ENCODE peak calls at places on chromosomes 4 and X, in seven cellular contexts. N is tibial nerve; O is cerebellar cortex; M is stimulated activated CD4-positive, alpha-beta T cell treated with anti-CD3 and anti-CD28 coated beads, Interleukin-1b, Interleukin-23, amount 100 ng/mL, for 1 hour; K is CD8-positive, alpha-beta T cell; E is mucosa of descending colon; Y is hypothalamus. L is an unnamed sample.

GRCh38 chr4:100189820-100190642 is at the start of gene DDIT4L:
- DNase-seq in M (no peak), O (peak), E (peak), K (no peak), N (peak), Y (no peak), L (no peak)

GRCh38 chr4:81207793-81208192 is 7.2 kb downstream of the PRKG2 start:
- DNase-seq in O (no peak), E (no peak), M (no peak), K (no peak), Y (no peak), N (no peak), L (peak)

GRCh38 chr4:20428410-20429160 is 176.9 kb downstream of the SLIT2 start:
- DNase-seq in N (no peak), M (no peak), Y (no peak), K (no peak), E (no peak), O (peak), L (no peak)

GRCh38 chr4:93072292-93072691 is 756.3 kb upstream of the ATOH1 start:
- DNase-seq in N (no peak), O (no peak), M (no peak), E (no peak), K (no peak), Y (no peak), L (no peak)

GRCh38 chr4:126916626-126917140 is 716.1 kb upstream of the INTU start:
- DNase-seq in Y (no peak), M (no peak), E (no peak), O (no peak), K (no peak), N (no peak), L (peak)

GRCh38 chrX:148929686-148930085 is 429.3 kb downstream of the AFF2 start:
- DNase-seq in E (no peak), O (no peak), K (no peak), Y (no peak), N (no peak), M (no peak), L (no peak)

GRCh38 chr4:7128234-7128633 is 60.4 kb upstream of the GRPEL1 start:
- DNase-seq in O (no peak), M (no peak), Y (no peak), N (no peak), E (no peak), K (no peak), L (no peak)

GRCh38 chr4:153798436-153798835 is 9.6 kb upstream of the SFRP2 start:
- DNase-seq in Y (no peak), K (no peak), E (no peak), O (no peak), M (no peak), N (no peak), L (no peak)

GRCh38 chr4:84568496-84568895 is 14.4 kb upstream of the CDS1 start:
- DNase-seq in N (no peak), Y (no peak), K (no peak), E (no peak), O (no peak), M (no peak), L (no peak)

GRCh38 chr4:66562276-66562806 is 892.1 kb upstream of the EPHA5 start:
- DNase-seq in O (no peak), E (no peak), N (no peak), Y (no peak), K (no peak), M (no peak), L (no peak)

GRCh38 chr4:53240573-53240972 is 125.3 kb downstream of the SCFD2 start:
- DNase-seq in M (no peak), Y (no peak), O (no peak), E (no peak), N (no peak), K (no peak), L (no peak)

GRCh38 chrX:136310411-136310810 is 9.6 kb downstream of the ADGRG4 start:
- DNase-seq in M (no peak), Y (no peak), E (no peak), O (no peak), N (no peak), K (no peak), L (no peak)

GRCh38 chr4:186190456-186191265 is 706 bp upstream of the CYP4V2 start:
- DNase-seq in K (peak), N (no peak), O (peak), E (no peak), M (no peak), Y (peak), L (no peak)

GRCh38 chrX:109614951-109615350 is 10.0 kb downstream of the KCNE5 start:
- DNase-seq in E (no peak), O (no peak), N (no peak), Y (no peak), K (no peak), M (no peak), L (no peak)

GRCh38 chr4:83535945-83536648 is at the start of gene GPAT3:
- DNase-seq in M (peak), E (peak), K (peak), O (peak), N (peak), Y (peak), L (no peak)

GRCh38 chr4:123411976-123412589 is 15.5 kb downstream of the SPRY1 start:
- DNase-seq in O (no peak), Y (no peak), M (no peak), N (no peak), K (no peak), E (no peak), L (no peak)

GRCh38 chr4:142566780-142567179 is 279.3 kb downstream of the INPP4B start:
- DNase-seq in K (no peak), E (no peak), Y (no peak), O (no peak), M (no peak), N (no peak), L (no peak)

GRCh38 chrX:6293716-6294115 is 65.0 kb upstream of the NLGN4X start:
- DNase-seq in N (no peak), K (no peak), Y (no peak), E (no peak), M (no peak), O (no peak), L (no peak)

GRCh38 chr4:22986881-22987280 is 294.1 kb downstream of the GBA3 start:
- DNase-seq in N (no peak), Y (no peak), O (no peak), M (no peak), K (no peak), E (no peak), L (no peak)

GRCh38 chrX:133865761-133866470 is 119.5 kb downstream of the GPC3 start:
- DNase-seq in O (no peak), N (no peak), Y (no peak), M (no peak), E (no peak), K (no peak), L (no peak)

GRCh38 chrX:110964761-110965160 is 131.2 kb upstream of the PAK3 start:
- DNase-seq in O (no peak), M (no peak), Y (peak), E (no peak), K (no peak), N (no peak), L (no peak)

GRCh38 chr4:185833055-185833598 is 21.1 kb upstream of the SORBS2 start:
- DNase-seq in M (no peak), O (no peak), E (no peak), N (no peak), Y (no peak), K (no peak), L (peak)

GRCh38 chr4:102627831-102628523 is 126.8 kb downstream of the NFKB1 start:
- DNase-seq in Y (no peak), O (peak), M (no peak), K (no peak), N (no peak), E (no peak), L (no peak)

GRCh38 chrX:26262121-26262523 is 46.2 kb downstream of the MAGEB5 start:
- DNase-seq in O (no peak), E (no peak), M (no peak), N (no peak), K (no peak), Y (no peak), L (peak)

GRCh38 chrX:3990569-3990968 is 277.1 kb upstream of the PRKX start:
- DNase-seq in Y (no peak), O (no peak), N (no peak), E (no peak), K (no peak), M (no peak), L (no peak)

GRCh38 chr4:138090145-138090917 is 151.8 kb downstream of the SLC7A11 start:
- DNase-seq in K (no peak), N (peak), O (peak), E (peak), M (no peak), Y (peak), L (peak)

GRCh38 chr4:139333046-139333445 is 30.8 kb upstream of the NDUFC1 start:
- DNase-seq in E (no peak), N (no peak), Y (no peak), K (no peak), O (no peak), M (no peak), L (no peak)

GRCh38 chr4:185532327-185532726 is 3.0 kb downstream of the PDLIM3 start:
- DNase-seq in K (no peak), O (no peak), Y (no peak), M (no peak), E (no peak), N (no peak), L (no peak)

GRCh38 chr4:150078041-150078995 is at the start of gene DCLK2:
- DNase-seq in M (no peak), K (no peak), N (peak), Y (peak), O (peak), E (peak), L (no peak)

GRCh38 chr4:51909236-51909703 is 66.3 kb downstream of the DCUN1D4 start:
- DNase-seq in N (no peak), M (no peak), K (no peak), E (peak), O (no peak), Y (no peak), L (no peak)

GRCh38 chrX:150184487-150184886 is 178.6 kb upstream of the MAMLD1 start:
- DNase-seq in K (no peak), M (no peak), N (no peak), E (no peak), Y (no peak), O (no peak), L (no peak)

GRCh38 chrX:19624754-19625153 is 109.4 kb upstream of the MAP3K15 start:
- DNase-seq in E (no peak), K (no peak), Y (no peak), M (no peak), O (no peak), N (no peak), L (no peak)